ENCODE peak calls at places on chromosomes 6 and 20, in ten cellular contexts. V is colonic mucosa, M is left lung, L is pancreas, E is breast epithelium, D is heart left ventricle, Y is upper lobe of left lung, S is HCT116, W is transverse colon, Q is Peyer's patch. A is an unnamed sample. For H3K4me1 and H3K36me3, the result is how much of the 10 kb centered on the place peaks cover.

GRCh38 chr6:36984581-36985383 is 1.2 kb downstream of the MTCH1 start:
- DNase-seq in D (peak), E (no peak), Q (peak), M (peak), Y (peak), W (peak), S (peak), V (peak), L (peak), A (peak)

GRCh38 chr6:139597087-139597763 is 222.8 kb upstream of the CITED2 start:
- DNase-seq in E (no peak), Y (peak), W (no peak), M (no peak), D (no peak), L (no peak), S (no peak), V (no peak), Q (no peak), A (no peak)

GRCh38 chr20:35845561-35845960 is 73.7 kb downstream of the PHF20 start:
- DNase-seq in M (no peak), D (no peak), W (no peak), E (no peak), Y (no peak), S (no peak), Q (no peak), L (no peak), V (no peak), A (no peak)

GRCh38 chr6:79453558-79454042 is 83.6 kb downstream of the LCA5 start:
- DNase-seq in S (no peak), E (no peak), Y (no peak), L (no peak), D (no peak), V (no peak), M (no peak), W (no peak), Q (no peak), A (no peak)

GRCh38 chr20:59032713-59033059 is 551 bp upstream of the ATP5F1E start:
- DNase-seq in Y (no peak), D (no peak), L (no peak), M (no peak), W (no peak), Q (no peak), E (no peak), V (no peak), S (peak), A (peak)

GRCh38 chr6:138250513-138251247 is 32.4 kb upstream of the PBOV1 start:
- DNase-seq in L (peak), W (no peak), V (no peak), E (peak), M (peak), Q (no peak), S (no peak), Y (peak), D (peak), A (no peak)

GRCh38 chr6:105780146-105780860 is 305.8 kb upstream of the PRDM1 start:
- DNase-seq in V (no peak), Y (no peak), W (no peak), L (no peak), D (no peak), E (no peak), S (peak), M (no peak), Q (no peak), A (no peak)

GRCh38 chr6:163249651-163250101 is 164.8 kb upstream of the QKI start:
- DNase-seq in E (no peak), V (no peak), L (no peak), W (no peak), Y (no peak), Q (no peak), S (no peak), D (no peak), M (no peak), A (no peak)

GRCh38 chr6:152478377-152479010 is 158.7 kb downstream of the SYNE1 start:
- DNase-seq in Y (no peak), D (no peak), W (no peak), V (no peak), M (no peak), Q (no peak), L (no peak), E (no peak), S (no peak), A (no peak)

GRCh38 chr20:51094221-51094620 is 71.3 kb upstream of the KCNG1 start:
- DNase-seq in Y (no peak), S (no peak), Q (no peak), L (no peak), D (no peak), E (no peak), M (no peak), W (no peak), V (no peak), A (no peak)

GRCh38 chr6:157768304-157768703 is 54.7 kb upstream of the SNX9 start:
- DNase-seq in V (no peak), S (no peak), Y (no peak), M (no peak), E (no peak), Q (no peak), L (no peak), D (no peak), W (no peak), A (no peak)

GRCh38 chr6:46327769-46328168 is 157.0 kb upstream of the ENPP5 start:
- DNase-seq in S (no peak), E (no peak), V (peak), D (no peak), Q (no peak), W (peak), M (no peak), Y (no peak), L (no peak), A (no peak)

GRCh38 chr6:40358473-40359460 is 228.4 kb downstream of the LRFN2 start:
- DNase-seq in V (no peak), S (no peak), D (no peak), Y (no peak), M (no peak), Q (no peak), E (no peak), L (no peak), W (no peak), A (no peak)

GRCh38 chr20:3420211-3420707 is 12.8 kb upstream of the DNAAF9 start:
- DNase-seq in M (peak), S (no peak), W (peak), E (no peak), L (no peak), V (peak), Q (peak), Y (peak), D (peak), A (peak)

GRCh38 chr20:4808872-4809271 is 87.2 kb downstream of the PRND start:
- DNase-seq in V (no peak), S (no peak), W (no peak), M (no peak), D (no peak), L (no peak), E (no peak), Y (no peak), Q (no peak), A (no peak)

GRCh38 chr6:158231551-158232444 is 63.6 kb downstream of the GTF2H5 start:
- DNase-seq in Y (peak), S (no peak), E (peak), Q (peak), W (peak), V (peak), D (peak), M (peak), L (peak), A (peak)

GRCh38 chr20:36975085-36975829 is 23.7 kb upstream of the SAMHD1 start:
- DNase-seq in M (no peak), S (no peak), W (peak), D (no peak), E (no peak), Q (peak), L (no peak), Y (no peak), V (no peak), A (no peak)

GRCh38 chr20:45822863-45823262 is 4.2 kb downstream of the TNNC2 start:
- DNase-seq in L (no peak), V (peak), Q (no peak), E (peak), W (peak), D (no peak), S (no peak), M (no peak), Y (peak), A (no peak)

GRCh38 chr6:149362289-149362688 is 37.8 kb upstream of the SUMO4 start:
- DNase-seq in L (no peak), M (no peak), W (no peak), D (no peak), E (no peak), V (no peak), Q (no peak), S (no peak), Y (no peak), A (no peak)

GRCh38 chr6:94953867-94954631 is 623.3 kb upstream of the MANEA start:
- DNase-seq in Y (no peak), S (no peak), V (no peak), Q (no peak), M (no peak), D (no peak), E (no peak), L (no peak), W (no peak), A (no peak)

GRCh38 chr6:2684059-2684749 is 66.5 kb downstream of the MYLK4 start:
- DNase-seq in D (no peak), Q (no peak), M (no peak), E (no peak), V (no peak), W (no peak), L (no peak), Y (no peak), S (peak), A (no peak)

GRCh38 chr6:134281388-134281787 is 36.5 kb downstream of the SGK1 start:
- DNase-seq in Q (no peak), L (no peak), E (no peak), S (no peak), D (no peak), M (no peak), V (no peak), W (no peak), Y (no peak), A (no peak)

GRCh38 chr6:161132384-161132783 is 140.8 kb downstream of the MAP3K4 start:
- DNase-seq in D (no peak), Q (no peak), S (no peak), W (no peak), Y (no peak), L (no peak), E (no peak), M (no peak), V (no peak), A (no peak)

GRCh38 chr20:34891166-34892062 is 15.0 kb downstream of the ACSS2 start:
- DNase-seq in D (no peak), M (no peak), V (no peak), Y (no peak), S (peak), Q (no peak), E (no peak), W (no peak), L (no peak), A (no peak)

GRCh38 chr6:71349976-71350615 is 61.5 kb downstream of the OGFRL1 start:
- DNase-seq in W (no peak), L (no peak), E (no peak), Y (no peak), S (no peak), V (no peak), Q (no peak), D (peak), M (no peak), A (peak)

GRCh38 chr20:34705383-34706021 is 1.4 kb downstream of the TP53INP2 start:
- DNase-seq in Y (peak), D (peak), L (peak), Q (no peak), M (peak), W (peak), E (no peak), S (no peak), V (peak), A (peak)

GRCh38 chr20:32651537-32651936 is 22.2 kb downstream of the C20orf203 start:
- DNase-seq in V (no peak), M (no peak), Q (no peak), S (no peak), D (no peak), L (no peak), Y (no peak), E (no peak), W (no peak), A (no peak)

DNA sequence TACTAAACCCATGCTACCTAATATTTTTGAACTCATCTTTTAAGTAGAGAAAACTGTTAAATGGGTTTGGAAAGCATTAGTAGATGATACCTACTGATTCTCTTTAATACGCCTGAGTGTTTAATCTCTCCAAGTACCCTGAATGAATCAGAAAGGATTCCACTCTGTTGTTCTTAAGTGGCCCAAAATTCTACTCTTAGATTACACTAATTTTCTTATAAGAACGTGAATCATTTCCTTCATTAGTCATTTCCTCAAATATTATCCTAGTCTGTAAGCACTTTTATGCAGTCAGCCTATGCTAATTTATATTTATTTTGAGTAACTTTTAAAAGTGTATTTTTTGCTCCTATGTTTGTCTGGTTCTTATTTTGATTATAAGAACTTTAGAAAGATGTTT is 380.0 kb downstream of the BTBD9 start:
- DNase-seq in W (no peak), S (no peak), M (no peak), Y (no peak), L (no peak), Q (no peak), D (no peak), V (no peak), E (no peak), A (no peak)
- H3K4me3 ChIP-seq in W (no peak), S (no peak), M (no peak), Y (no peak), L (no peak), Q (no peak), D (no peak), V (no peak), E (no peak), A (no peak)

GRCh38 chr6:6003334-6004146 is 3.2 kb downstream of the NRN1 start:
- DNase-seq in L (no peak), Q (no peak), E (no peak), D (no peak), Y (no peak), V (no peak), S (no peak), W (no peak), M (no peak), A (peak)
- H3K4me1 ChIP-seq in L (under half), Q (under half), E (under half), D (under half), Y (half or more), V (under half), S (under half), W (under half), M (under half), A (under half)

GRCh38 chr6:44298864-44299263 is 14.3 kb downstream of the AARS2 start:
- DNase-seq in S (no peak), D (no peak), W (no peak), Y (no peak), V (no peak), M (no peak), Q (no peak), L (no peak), E (no peak), A (no peak)

GRCh38 chr6:44300424-44300823 is 12.7 kb downstream of the AARS2 start:
- DNase-seq in L (no peak), E (no peak), D (no peak), W (no peak), Y (no peak), Q (no peak), V (no peak), S (no peak), M (no peak), A (no peak)

GRCh38 chr6:44302856-44303255 is 10.3 kb downstream of the AARS2 start:
- DNase-seq in L (no peak), M (no peak), W (no peak), E (no peak), V (no peak), Q (no peak), Y (no peak), D (no peak), S (no peak), A (no peak)

GRCh38 chr6:44301782-44302564 is 11.2 kb downstream of the AARS2 start:
- DNase-seq in W (no peak), D (no peak), Q (no peak), V (no peak), L (no peak), E (no peak), S (no peak), M (no peak), Y (no peak), A (no peak)

GRCh38 chr6:44301106-44301505 is 12.0 kb downstream of the AARS2 start:
- DNase-seq in S (no peak), E (no peak), L (no peak), M (no peak), D (no peak), W (no peak), Q (no peak), V (no peak), Y (no peak), A (no peak)
- H3K36me3 ChIP-seq in S (under half), E (under half), L (under half), M (half or more), D (half or more), W (under half), Q (under half), V (under half), Y (under half), A (half or more)

GRCh38 chr6:110813338-110813737 is 1.9 kb downstream of the CDK19 start:
- DNase-seq in Y (no peak), V (no peak), L (no peak), D (no peak), E (no peak), M (no peak), S (no peak), W (no peak), Q (no peak), A (no peak)
- H3K4me3 ChIP-seq in Y (peak), V (no peak), L (peak), D (no peak), E (no peak), M (no peak), S (no peak), W (peak), Q (peak), A (peak)

DNA sequence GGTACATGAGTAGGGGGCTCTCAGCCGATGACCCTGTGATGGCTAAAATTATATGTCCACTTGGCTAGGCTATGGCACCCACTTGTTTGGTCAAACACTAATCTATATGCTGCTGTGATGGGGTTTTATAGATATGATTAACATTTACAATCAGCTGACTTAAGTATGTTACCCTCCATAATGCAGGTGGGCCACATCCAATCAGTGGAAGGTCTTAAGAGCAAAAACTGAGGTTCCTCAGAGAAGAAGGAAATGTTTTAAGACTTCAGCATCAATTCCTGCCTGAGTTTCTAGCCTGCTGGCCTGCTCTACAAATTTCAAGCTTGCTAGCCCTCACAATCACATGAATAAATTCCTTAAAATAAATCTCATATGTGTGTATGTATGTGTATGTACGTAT is 18.9 kb upstream of the MAK start:
- DNase-seq in Q (no peak), V (no peak), W (no peak), L (no peak), E (no peak), D (no peak), Y (no peak), M (no peak), S (no peak), A (no peak)
- H3K4me1 ChIP-seq in Q (under half), V (under half), W (under half), L (under half), E (under half), D (under half), Y (under half), M (under half), S (under half), A (under half)

GRCh38 chr6:30655743-30656094 is 8.8 kb downstream of the C6orf136 start:
- DNase-seq in M (no peak), S (no peak), V (no peak), E (no peak), Q (no peak), W (no peak), Y (no peak), L (no peak), D (no peak), A (no peak)

GRCh38 chr6:30651143-30651542 is 4.2 kb downstream of the C6orf136 start:
- DNase-seq in V (no peak), D (no peak), S (no peak), W (no peak), Q (no peak), L (no peak), M (no peak), E (no peak), Y (no peak), A (no peak)

GRCh38 chr6:30654798-30655742 is 8.1 kb downstream of the C6orf136 start:
- DNase-seq in L (no peak), Y (no peak), M (no peak), S (no peak), D (no peak), W (no peak), V (no peak), E (no peak), Q (no peak), A (no peak)

GRCh38 chr6:30657454-30657853 is 10.5 kb downstream of the C6orf136 start:
- DNase-seq in W (no peak), D (no peak), S (no peak), L (no peak), E (no peak), M (no peak), V (no peak), Q (no peak), Y (no peak), A (no peak)

GRCh38 chr6:30656513-30656912 is 9.6 kb downstream of the C6orf136 start:
- DNase-seq in M (no peak), Y (peak), D (no peak), S (no peak), Q (no peak), E (no peak), V (no peak), L (no peak), W (no peak), A (no peak)
- H3K36me3 ChIP-seq in M (half or more), Y (under half), D (half or more), S (under half), Q (under half), E (under half), V (under half), L (half or more), W (under half), A (half or more)

GRCh38 chr6:110414669-110415296 is 592 bp downstream of the DDO start:
- DNase-seq in W (no peak), L (no peak), Q (no peak), S (no peak), E (no peak), Y (no peak), V (no peak), D (peak), M (no peak), A (no peak)
- H3K4me3 ChIP-seq in W (peak), L (peak), Q (peak), S (no peak), E (peak), Y (peak), V (peak), D (no peak), M (peak), A (no peak)

DNA sequence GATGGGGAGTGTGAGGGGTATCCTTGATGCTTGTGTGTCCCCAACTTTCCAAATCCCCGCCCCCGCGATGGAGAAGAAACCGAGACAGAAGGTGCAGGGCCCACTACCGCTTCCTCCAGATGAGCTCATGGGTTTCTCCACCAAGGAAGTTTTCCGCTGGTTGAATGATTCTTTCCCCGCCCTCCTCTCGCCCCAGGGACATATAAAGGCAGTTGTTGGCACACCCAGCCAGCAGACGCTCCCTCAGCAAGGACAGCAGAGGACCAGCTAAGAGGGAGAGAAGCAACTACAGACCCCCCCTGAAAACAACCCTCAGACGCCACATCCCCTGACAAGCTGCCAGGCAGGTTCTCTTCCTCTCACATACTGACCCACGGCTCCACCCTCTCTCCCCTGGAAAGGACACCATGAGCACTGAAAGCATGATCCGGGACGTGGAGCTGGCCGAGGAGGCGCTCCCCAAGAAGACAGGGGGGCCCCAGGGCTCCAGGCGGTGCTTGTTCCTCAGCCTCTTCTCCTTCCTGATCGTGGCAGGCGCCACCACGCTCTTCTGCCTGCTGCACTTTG is at the start of gene TNF:
- DNase-seq in V (peak), Y (peak), L (no peak), S (no peak), D (peak), W (peak), Q (peak), E (no peak), M (peak), A (no peak)
- H3K4me1 ChIP-seq in V (under half), Y (under half), L (under half), S (under half), D (under half), W (under half), Q (under half), E (under half), M (under half), A (under half)

GRCh38 chr20:62901891-62902290 is 24.4 kb downstream of the DIDO1 start:
- DNase-seq in V (no peak), W (no peak), Y (no peak), E (no peak), M (no peak), L (no peak), D (no peak), Q (no peak), S (no peak), A (no peak)
- H3K36me3 ChIP-seq in V (under half), W (under half), Y (under half), E (under half), M (half or more), L (half or more), D (half or more), Q (under half), S (half or more), A (half or more)

A was measured in HAP-1.